ENCODE peak calls at places on chromosomes 11 and 22, in ten cellular contexts. P is neural progenitor cell; M is activated CD4-positive, alpha-beta memory T cell treated with anti-CD3 and anti-CD28 coated beads, Interleukin-2, amount 10 ng/mL, durations not matched to agents 7 days and 5 days; B is GM23248; H is neural crest cell; V is frontal cortex; R is brain microvascular endothelial cell; O is cardiac fibroblast; S is spleen; T is A549. K is an unnamed sample.

GRCh38 chr11:32830796-32831195 is 1.1 kb downstream of the PRRG4 start:
- DNase-seq in H (no peak), M (no peak), B (no peak), V (no peak), O (no peak), S (no peak), P (no peak), R (no peak), T (no peak), K (no peak)

GRCh38 chr11:93903989-93904388 is 53.6 kb upstream of the VSTM5 start:
- DNase-seq in B (no peak), O (no peak), T (no peak), S (no peak), M (no peak), H (no peak), V (no peak), P (peak; percentile 8), R (no peak), K (no peak)

GRCh38 chr11:92510591-92510990 is 286.0 kb downstream of the FAT3 start:
- DNase-seq in S (no peak), R (no peak), B (no peak), O (no peak), V (no peak), T (no peak), M (no peak), P (peak; percentile 71), H (no peak), K (no peak)

GRCh38 chr11:43930868-43931716 is 11.3 kb upstream of the C11orf96 start:
- DNase-seq in O (peak; percentile 45), T (no peak), P (no peak), H (no peak), V (no peak), B (no peak), M (no peak), S (no peak), R (no peak), K (peak; percentile 56)

GRCh38 chr11:65316311-65316978 is 1.8 kb downstream of the CDC42EP2 start:
- DNase-seq in P (peak; percentile 25), O (peak; percentile 98), M (no peak), R (peak; percentile 87), B (peak; percentile 100), T (no peak), V (no peak), H (no peak), S (no peak), K (peak; percentile 83)

GRCh38 chr11:17008099-17008498 is 6.1 kb downstream of the PLEKHA7 start:
- DNase-seq in M (no peak), T (no peak), H (no peak), P (no peak), O (no peak), S (no peak), V (no peak), R (no peak), B (no peak), K (no peak)

GRCh38 chr22:47854226-47854625 is 1091.8 kb downstream of the TBC1D22A start:
- DNase-seq in H (no peak), T (no peak), S (no peak), R (no peak), P (no peak), B (no peak), O (no peak), V (no peak), M (no peak), K (no peak)

GRCh38 chr11:123421589-123421988 is 8.5 kb upstream of the GRAMD1B start:
- DNase-seq in R (no peak), T (no peak), V (no peak), O (no peak), S (no peak), M (no peak), P (no peak), H (no peak), B (no peak), K (no peak)

GRCh38 chr11:19985106-19985505 is 175.2 kb downstream of the DBX1 start:
- DNase-seq in T (no peak), B (peak; percentile 59), O (no peak), S (no peak), V (no peak), H (no peak), M (no peak), P (no peak), R (no peak), K (no peak)

GRCh38 chr11:3950996-3951662 is 95.7 kb downstream of the STIM1 start:
- DNase-seq in T (no peak), H (no peak), S (no peak), R (peak; percentile 90), B (peak; percentile 37), O (peak; percentile 65), P (peak; percentile 80), V (no peak), M (no peak), K (peak; percentile 65)

GRCh38 chr11:70032943-70033710 is 45.0 kb upstream of the ANO1 start:
- DNase-seq in B (no peak), H (no peak), V (no peak), R (no peak), P (no peak), O (no peak), M (no peak), T (no peak), S (no peak), K (no peak)

GRCh38 chr22:46626911-46627805 is 7.0 kb downstream of the GRAMD4 start:
- DNase-seq in V (no peak), S (no peak), R (no peak), P (peak; percentile 41), H (no peak), B (no peak), T (no peak), M (no peak), O (no peak), K (no peak)

GRCh38 chr11:72425053-72425980 is 9.0 kb downstream of the CLPB start:
- DNase-seq in B (no peak), M (no peak), V (no peak), R (no peak), O (no peak), H (no peak), S (no peak), T (no peak), P (no peak), K (no peak)

GRCh38 chr22:45014658-45015057 is 4.9 kb upstream of the PHF21B start:
- DNase-seq in R (no peak), O (no peak), H (no peak), T (no peak), P (peak; percentile 51), M (no peak), S (no peak), V (no peak), B (no peak), K (no peak)

GRCh38 chr11:9170450-9170849 is 79.1 kb upstream of the SCUBE2 start:
- DNase-seq in S (no peak), O (peak; percentile 67), B (peak; percentile 81), R (peak; percentile 70), H (no peak), P (no peak), M (no peak), T (no peak), V (no peak), K (peak; percentile 58)

GRCh38 chr11:86800076-86800955 is at the start of gene PRSS23:
- DNase-seq in H (peak; percentile 56), M (peak; percentile 53), T (peak; percentile 70), V (peak; percentile 72), P (peak; percentile 92), R (no peak), O (peak; percentile 62), S (peak; percentile 79), B (peak; percentile 84), K (peak; percentile 31)

GRCh38 chr11:102291831-102292230 is 25.5 kb upstream of the BIRC3 start:
- DNase-seq in H (no peak), R (no peak), M (no peak), V (no peak), O (no peak), T (no peak), B (no peak), S (no peak), P (no peak), K (no peak)

GRCh38 chr22:35915477-35916013 is 113.1 kb downstream of the RBFOX2 start:
- DNase-seq in S (no peak), M (no peak), T (no peak), V (no peak), P (peak; percentile 45), O (peak; percentile 55), H (no peak), R (no peak), B (peak; percentile 74), K (peak; percentile 68)

GRCh38 chr11:45410391-45411215 is 124.5 kb upstream of the SYT13 start:
- DNase-seq in T (no peak), H (no peak), B (no peak), V (no peak), O (no peak), S (no peak), P (peak; percentile 51), M (no peak), R (no peak), K (no peak)

GRCh38 chr11:113593698-113594308 is 112.3 kb downstream of the TMPRSS5 start:
- DNase-seq in O (no peak), R (no peak), T (no peak), S (no peak), P (no peak), V (no peak), H (no peak), B (peak; percentile 37), M (peak; percentile 85), K (peak; percentile 42)

GRCh38 chr11:90414221-90414620 is 191.4 kb upstream of the CHORDC1 start:
- DNase-seq in V (no peak), M (no peak), H (no peak), B (no peak), O (no peak), R (no peak), S (no peak), P (no peak), T (no peak), K (no peak)

GRCh38 chr22:38451864-38452263 is 3.1 kb downstream of the KCNJ4 start:
- DNase-seq in R (no peak), O (no peak), H (no peak), M (no peak), P (no peak), T (no peak), V (no peak), B (no peak), S (no peak), K (no peak)

GRCh38 chr22:19522190-19522880 is 1.9 kb downstream of the CLDN5 start:
- DNase-seq in B (no peak), V (peak; percentile 51), S (no peak), R (no peak), H (no peak), P (no peak), T (no peak), M (no peak), O (no peak), K (no peak)

GRCh38 chr11:10716122-10716521 is 22.6 kb upstream of the IRAG1 start:
- DNase-seq in R (peak; percentile 75), M (no peak), H (no peak), V (no peak), O (peak; percentile 9), P (no peak), T (no peak), B (peak; percentile 45), S (no peak), K (peak; percentile 33)

GRCh38 chr11:32006799-32007388 is 84.0 kb upstream of the RCN1 start:
- DNase-seq in S (no peak), O (peak; percentile 65), R (peak; percentile 46), M (no peak), T (peak; percentile 40), B (peak; percentile 77), P (peak; percentile 74), V (no peak), H (peak; percentile 16), K (peak; percentile 23)

GRCh38 chr11:126139541-126140091 is 71.8 kb downstream of the RPUSD4 start:
- DNase-seq in R (no peak), O (peak; percentile 16), H (no peak), P (no peak), T (no peak), B (peak; percentile 59), S (peak; percentile 40), V (no peak), M (no peak), K (peak; percentile 68)

GRCh38 chr11:122758361-122758760 is 79.9 kb upstream of the CRTAM start:
- DNase-seq in M (no peak), P (no peak), H (no peak), V (no peak), R (no peak), B (no peak), O (no peak), S (no peak), T (no peak), K (no peak)

GRCh38 chr11:33438311-33438710 is 181.1 kb downstream of the HIPK3 start:
- DNase-seq in T (no peak), S (no peak), V (no peak), B (no peak), M (no peak), P (no peak), R (no peak), H (no peak), O (no peak), K (no peak)